ENCODE peak calls at places on chromosomes 4 and X, in six cellular contexts. A is left colon, E is EL, J is COR-L47, K is endothelial cell of umbilical vein, R is GM04504. W is an unnamed sample.

GRCh38 chr4:87716350-87717041 is 66.4 kb downstream of the DMP1 start:
- DNase-seq in A (no peak), E (no peak), J (no peak), K (no peak), R (no peak), W (no peak)

GRCh38 chr4:68658672-68659071 is 11.8 kb downstream of the UGT2B15 start:
- DNase-seq in A (no peak), E (no peak), J (no peak), K (no peak), R (no peak), W (no peak)

GRCh38 chrX:11407331-11408110 is 114.3 kb downstream of the AMELX start:
- DNase-seq in A (no peak), E (no peak), J (no peak), K (no peak), R (no peak), W (no peak)

GRCh38 chr4:173181769-173182374 is 13.3 kb downstream of the GALNT7 start:
- DNase-seq in A (no peak), E (peak), J (no peak), K (peak), R (no peak), W (no peak)

GRCh38 chr4:169209388-169209883 is 61.3 kb downstream of the SH3RF1 start:
- DNase-seq in A (no peak), E (no peak), J (no peak), K (no peak), R (no peak), W (no peak)

GRCh38 chrX:39527045-39527444 is 570.7 kb downstream of the BCOR start:
- DNase-seq in A (no peak), E (peak), J (no peak), K (no peak), R (peak), W (peak)

GRCh38 chr4:85531575-85532339 is 56.8 kb downstream of the ARHGAP24 start:
- DNase-seq in A (no peak), E (no peak), J (no peak), K (no peak), R (no peak), W (no peak)

GRCh38 chr4:74628808-74629616 is 165.3 kb downstream of the BTC start:
- DNase-seq in A (peak), E (peak), J (no peak), K (no peak), R (no peak), W (no peak)

GRCh38 chr4:6732441-6733357 is 16.7 kb downstream of the BLOC1S4 start:
- DNase-seq in A (peak), E (peak), J (no peak), K (peak), R (peak), W (peak)

GRCh38 chr4:78938868-78939666 is at the start of gene PAQR3:
- DNase-seq in A (peak), E (peak), J (peak), K (peak), R (peak), W (peak)

GRCh38 chrX:19904778-19905367 is 17.5 kb upstream of the SH3KBP1 start:
- DNase-seq in A (no peak), E (peak), J (peak), K (peak), R (no peak), W (no peak)

GRCh38 chr4:7481227-7481626 is 46.5 kb upstream of the PSAPL1 start:
- DNase-seq in A (no peak), E (no peak), J (no peak), K (no peak), R (no peak), W (no peak)

GRCh38 chr4:102047616-102048015 is 257.1 kb downstream of the BANK1 start:
- DNase-seq in A (no peak), E (peak), J (no peak), K (no peak), R (no peak), W (no peak)

GRCh38 chrX:23634181-23634580 is 33.1 kb upstream of the PRDX4 start:
- DNase-seq in A (no peak), E (peak), J (no peak), K (peak), R (no peak), W (no peak)

GRCh38 chr4:124414641-124415040 is 297.9 kb downstream of the ANKRD50 start:
- DNase-seq in A (no peak), E (peak), J (no peak), K (no peak), R (no peak), W (no peak)

GRCh38 chr4:159077702-159078495 is 25.0 kb upstream of the RAPGEF2 start:
- DNase-seq in A (no peak), E (no peak), J (no peak), K (no peak), R (no peak), W (no peak)

W was measured in GM04503.